ENCODE peak calls at places on chromosomes 6 and 20, in eight cellular contexts. O is NCI-H2029 treated with DMSO at 0.1 percent for 48 hours; J is WERI-Rb-1; Z is iris pigment epithelial cell; U is stimulated activated CD4-positive, alpha-beta T cell treated with anti-CD3 and anti-CD28 coated beads, Interleukin-4, amount 100 ng/mL, for 4 hours; V is T-helper 2 cell; I is PC-9; P is WTC11. H is an unnamed sample.

GRCh38 chr6:151010111-151010510 is 144.6 kb downstream of the MTHFD1L start:
- DNase-seq in O (no peak), J (no peak), Z (no peak), U (no peak), V (no peak), I (no peak), P (no peak), H (peak)

GRCh38 chr6:39003072-39003471 is 45.5 kb upstream of the GLP1R start:
- DNase-seq in O (peak), J (peak), Z (no peak), U (no peak), V (no peak), I (no peak), P (peak), H (no peak)

GRCh38 chr6:57021086-57021720 is 25.3 kb upstream of the KIAA1586 start:
- DNase-seq in O (peak), J (no peak), Z (peak), U (no peak), V (no peak), I (no peak), P (no peak), H (peak)

GRCh38 chr6:148251891-148252290 is 90.7 kb upstream of the SASH1 start:
- DNase-seq in O (no peak), J (no peak), Z (peak), U (no peak), V (no peak), I (no peak), P (no peak), H (peak)

GRCh38 chr6:36975231-36976004 is 10.6 kb downstream of the MTCH1 start:
- DNase-seq in O (no peak), J (no peak), Z (no peak), U (no peak), V (no peak), I (no peak), P (no peak), H (no peak)

GRCh38 chr20:47173596-47174216 is 182.8 kb downstream of the ZMYND8 start:
- DNase-seq in O (no peak), J (no peak), Z (no peak), U (no peak), V (no peak), I (no peak), P (peak), H (no peak)

GRCh38 chr6:26592649-26593048 is 4.1 kb upstream of the ABT1 start:
- DNase-seq in O (no peak), J (no peak), Z (no peak), U (no peak), V (no peak), I (no peak), P (no peak), H (no peak)

GRCh38 chr6:144415835-144416237 is 130.7 kb downstream of the UTRN start:
- DNase-seq in O (no peak), J (no peak), Z (peak), U (no peak), V (no peak), I (peak), P (no peak), H (no peak)

GRCh38 chr6:157585274-157586087 is 204.5 kb downstream of the ZDHHC14 start:
- DNase-seq in O (no peak), J (no peak), Z (no peak), U (no peak), V (no peak), I (no peak), P (no peak), H (no peak)